ENCODE peak calls at places on chromosomes 4 and X, in four cellular contexts. E is K562, Q is HepG2, S is GM12878. U is an unnamed sample.

GRCh38 chr4:114180481-114180880 is 201.0 kb upstream of the ARSJ start:
- DNase-seq in E (no peak), Q (peak; percentile 25), S (no peak), U (peak; percentile 70)

GRCh38 chr4:159607824-159608223 is 504.9 kb downstream of the RAPGEF2 start:
- DNase-seq in E (no peak), Q (no peak), S (no peak), U (no peak)

GRCh38 chrX:50697691-50698090 is 116.3 kb downstream of the SHROOM4 start:
- DNase-seq in E (no peak), Q (no peak), S (no peak), U (no peak)

GRCh38 chr4:69116645-69117321 is 20.5 kb downstream of the UGT2B7 start:
- DNase-seq in E (no peak), Q (no peak), S (no peak), U (no peak)

GRCh38 chrX:10014462-10015373 is 47.6 kb downstream of the CLDN34 start:
- DNase-seq in E (peak; percentile 91), Q (peak; percentile 48), S (no peak), U (peak; percentile 55)

GRCh38 chr4:182843813-182844325 is 73.3 kb downstream of the DCTD start:
- DNase-seq in E (no peak), Q (no peak), S (no peak), U (no peak)

GRCh38 chr4:113444386-113444785 is 317.2 kb downstream of the CAMK2D start:
- DNase-seq in E (no peak), Q (no peak), S (no peak), U (no peak)

GRCh38 chrX:129360175-129360574 is 163.1 kb downstream of the SMARCA1 start:
- DNase-seq in E (peak; percentile 30), Q (peak; percentile 61), S (peak; percentile 21), U (peak; percentile 13)

GRCh38 chr4:4386736-4387392 is at the start of gene NSG1:
- DNase-seq in E (peak; percentile 42), Q (no peak), S (no peak), U (no peak)

GRCh38 chr4:5793514-5793913 is 82.5 kb downstream of the EVC start:
- DNase-seq in E (no peak), Q (no peak), S (no peak), U (no peak)

GRCh38 chr4:5789141-5789540 is 78.1 kb downstream of the EVC start:
- DNase-seq in E (no peak), Q (no peak), S (no peak), U (no peak)

GRCh38 chr4:5788144-5788543 is 77.1 kb downstream of the EVC start:
- DNase-seq in E (no peak), Q (no peak), S (no peak), U (no peak)

GRCh38 chr4:5791654-5792053 is 80.7 kb downstream of the EVC start:
- DNase-seq in E (no peak), Q (no peak), S (no peak), U (no peak)

GRCh38 chr4:5790546-5790857 is 79.5 kb downstream of the EVC start:
- DNase-seq in E (no peak), Q (no peak), S (no peak), U (no peak)
- TF ChIP-seq MYC in E (no peak), Q (no peak), S (no peak), U (no peak)

GRCh38 chrX:40646489-40647306 is 663 bp downstream of the CXorf38 start:
- DNase-seq in E (peak; percentile 71), Q (no peak), S (no peak), U (peak; percentile 18)
- TF ChIP-seq USF2 in E (no peak), Q (no peak), S (no peak), U (no peak)

DNA sequence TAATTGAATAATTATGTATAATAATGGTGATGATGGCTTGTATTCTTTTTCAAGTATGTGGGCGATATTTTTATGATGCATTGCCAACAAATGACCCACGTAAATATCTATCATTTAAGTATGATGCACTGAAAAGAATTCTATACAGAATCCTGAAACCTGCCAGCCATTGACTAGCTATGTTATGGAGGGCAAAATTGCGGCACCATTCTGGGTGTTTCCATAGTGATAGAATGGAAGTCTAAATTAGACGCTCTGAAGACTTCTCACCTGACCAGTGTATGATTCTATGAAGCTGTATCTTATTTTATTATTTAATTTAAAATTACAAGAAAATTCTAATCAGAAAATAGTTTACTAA is 673 bp upstream of the CENPC start:
- DNase-seq in E (no peak), Q (no peak), S (no peak), U (no peak)
- TF ChIP-seq MYC in E (no peak), Q (no peak), S (no peak), U (no peak)

GRCh38 chrX:150940844-150941495 is 42.2 kb upstream of the HMGB3 start:
- DNase-seq in E (peak; percentile 11), Q (no peak), S (no peak), U (no peak)
- TF ChIP-seq USF2 in E (no peak), Q (no peak), S (no peak), U (no peak)